ENCODE peak calls at places on chromosomes 5 and 9, in four cellular contexts. N, D, J and O are unnamed samples.

GRCh38 chr5:137621861-137622823 is 113.7 kb downstream of the KLHL3 start:
- DNase-seq in D (no peak), J (peak), N (no peak), O (no peak)

GRCh38 chr5:36205329-36205728 is 36.4 kb downstream of the NADK2 start:
- DNase-seq in D (no peak), J (no peak), N (no peak), O (no peak)

GRCh38 chr9:136133191-136133958 is 14.7 kb upstream of the TMEM250 start:
- DNase-seq in J (peak), D (peak), N (peak), O (peak)

GRCh38 chr5:83321656-83322055 is 149.9 kb upstream of the VCAN start:
- DNase-seq in D (no peak), N (no peak), J (peak), O (no peak)

GRCh38 chr9:34989946-34990635 is 546 bp downstream of the DNAJB5 start:
- DNase-seq in D (peak), N (peak), J (peak), O (peak)

GRCh38 chr5:172881691-172882370 is 47.8 kb downstream of the ERGIC1 start:
- DNase-seq in D (no peak), J (peak), N (no peak), O (no peak)

GRCh38 chr5:24735284-24735683 is 90.5 kb upstream of the CDH10 start:
- DNase-seq in J (no peak), D (no peak), N (no peak), O (no peak)

GRCh38 chr5:121251954-121252353 is 599.7 kb upstream of the FTMT start:
- DNase-seq in J (peak), N (no peak), D (no peak), O (no peak)